ENCODE peak calls at places on chromosomes 12 and 14, in five cellular contexts. One of them, this sample, is unnamed.

GRCh38 chr14:40252817-40253447 is 820.7 kb upstream of the FBXO33 start:
- DNase-seq in HepG2: no peak
- DNase-seq in A549: no peak
- DNase-seq in SK-N-SH: no peak
- DNase-seq in GM23338: peak; percentile 64
- DNase-seq in this sample: no peak

GRCh38 chr12:1929985-1930815 is 11.7 kb upstream of the CACNA2D4 start:
- DNase-seq in HepG2: no peak
- DNase-seq in A549: no peak
- DNase-seq in SK-N-SH: peak; percentile 16
- DNase-seq in GM23338: no peak
- DNase-seq in this sample: no peak

GRCh38 chr14:80260649-80261048 is 49.3 kb upstream of the DIO2 start:
- DNase-seq in HepG2: no peak
- DNase-seq in A549: no peak
- DNase-seq in SK-N-SH: no peak
- DNase-seq in GM23338: no peak
- DNase-seq in this sample: no peak

GRCh38 chr12:105587237-105587636 is 256.7 kb downstream of the C12orf75 start:
- DNase-seq in HepG2: no peak
- DNase-seq in A549: no peak
- DNase-seq in SK-N-SH: no peak
- DNase-seq in GM23338: no peak
- DNase-seq in this sample: no peak

GRCh38 chr12:57149309-57149900 is 2.0 kb upstream of the LRP1-AS start:
- DNase-seq in HepG2: peak; percentile 27
- DNase-seq in A549: no peak
- DNase-seq in SK-N-SH: no peak
- DNase-seq in GM23338: no peak
- DNase-seq in this sample: no peak

GRCh38 chr14:90521121-90521929 is 124.5 kb downstream of the CALM1 start:
- DNase-seq in HepG2: no peak
- DNase-seq in A549: no peak
- DNase-seq in SK-N-SH: no peak
- DNase-seq in GM23338: no peak
- DNase-seq in this sample: no peak

GRCh38 chr12:107411792-107412535 is 273.6 kb upstream of the PWP1 start:
- DNase-seq in HepG2: no peak
- DNase-seq in A549: peak; percentile 71
- DNase-seq in SK-N-SH: no peak
- DNase-seq in GM23338: no peak
- DNase-seq in this sample: no peak

GRCh38 chr14:74400328-74400727 is 25.7 kb downstream of the SYNDIG1L start:
- DNase-seq in HepG2: no peak
- DNase-seq in A549: peak; percentile 22
- DNase-seq in SK-N-SH: no peak
- DNase-seq in GM23338: peak; percentile 73
- DNase-seq in this sample: no peak

GRCh38 chr12:114920828-114921579 is 237.0 kb upstream of the TBX3 start:
- DNase-seq in HepG2: no peak
- DNase-seq in A549: no peak
- DNase-seq in SK-N-SH: no peak
- DNase-seq in GM23338: no peak
- DNase-seq in this sample: no peak

GRCh38 chr12:101839324-101840283 is 8.8 kb upstream of the GNPTAB start:
- DNase-seq in HepG2: peak; percentile 64
- DNase-seq in A549: peak; percentile 69
- DNase-seq in SK-N-SH: peak; percentile 62
- DNase-seq in GM23338: peak; percentile 80
- DNase-seq in this sample: peak; percentile 57

GRCh38 chr14:36221097-36221496 is 44.6 kb upstream of the PTCSC3 start:
- DNase-seq in HepG2: no peak
- DNase-seq in A549: no peak
- DNase-seq in SK-N-SH: no peak
- DNase-seq in GM23338: peak; percentile 72
- DNase-seq in this sample: no peak

GRCh38 chr14:88914956-88915355 is 90.5 kb downstream of the TTC8 start:
- DNase-seq in HepG2: no peak
- DNase-seq in A549: no peak
- DNase-seq in SK-N-SH: no peak
- DNase-seq in GM23338: no peak
- DNase-seq in this sample: no peak

GRCh38 chr14:77436042-77436441 is 12.7 kb upstream of the NOXRED1 start:
- DNase-seq in HepG2: no peak
- DNase-seq in A549: no peak
- DNase-seq in SK-N-SH: no peak
- DNase-seq in GM23338: no peak
- DNase-seq in this sample: no peak

GRCh38 chr12:80598004-80598606 is 109.3 kb upstream of the MYF6 start:
- DNase-seq in HepG2: peak; percentile 20
- DNase-seq in A549: peak; percentile 52
- DNase-seq in SK-N-SH: no peak
- DNase-seq in GM23338: peak; percentile 59
- DNase-seq in this sample: peak; percentile 2

GRCh38 chr12:104175726-104176247 is 37.8 kb upstream of the NFYB start:
- DNase-seq in HepG2: no peak
- DNase-seq in A549: no peak
- DNase-seq in SK-N-SH: no peak
- DNase-seq in GM23338: no peak
- DNase-seq in this sample: no peak

GRCh38 chr12:92369643-92370042 is 224.0 kb upstream of the BTG1 start:
- DNase-seq in HepG2: no peak
- DNase-seq in A549: peak; percentile 36
- DNase-seq in SK-N-SH: peak; percentile 3
- DNase-seq in GM23338: no peak
- DNase-seq in this sample: no peak

GRCh38 chr14:87152701-87153100 is 840.3 kb downstream of the GALC start:
- DNase-seq in HepG2: no peak
- DNase-seq in A549: no peak
- DNase-seq in SK-N-SH: no peak
- DNase-seq in GM23338: no peak
- DNase-seq in this sample: no peak

GRCh38 chr12:47773062-47773857 is at the start of gene SLC48A1:
- DNase-seq in HepG2: peak; percentile 30
- DNase-seq in A549: peak; percentile 72
- DNase-seq in SK-N-SH: peak; percentile 97
- DNase-seq in GM23338: peak; percentile 86
- DNase-seq in this sample: no peak

GRCh38 chr12:639988-640387 is 23.3 kb downstream of the NINJ2 start:
- DNase-seq in HepG2: no peak
- DNase-seq in A549: no peak
- DNase-seq in SK-N-SH: no peak
- DNase-seq in GM23338: no peak
- DNase-seq in this sample: no peak

GRCh38 chr14:22319526-22320352 is 269.3 kb downstream of the DAD1 start:
- DNase-seq in HepG2: peak; percentile 80
- DNase-seq in A549: peak; percentile 73
- DNase-seq in SK-N-SH: peak; percentile 30
- DNase-seq in GM23338: peak; percentile 76
- DNase-seq in this sample: no peak

GRCh38 chr12:96457191-96457930 is 32.0 kb upstream of the CFAP54 start:
- DNase-seq in HepG2: no peak
- DNase-seq in A549: no peak
- DNase-seq in SK-N-SH: no peak
- DNase-seq in GM23338: peak; percentile 25
- DNase-seq in this sample: no peak

GRCh38 chr12:122785503-122785902 is 11.1 kb downstream of the CCDC62 start:
- DNase-seq in HepG2: no peak
- DNase-seq in A549: no peak
- DNase-seq in SK-N-SH: no peak
- DNase-seq in GM23338: no peak
- DNase-seq in this sample: no peak

GRCh38 chr12:115960868-115961802 is 316.4 kb downstream of the MED13L start:
- DNase-seq in HepG2: no peak
- DNase-seq in A549: no peak
- DNase-seq in SK-N-SH: no peak
- DNase-seq in GM23338: no peak
- DNase-seq in this sample: no peak

GRCh38 chr14:52350445-52350844 is 36.3 kb downstream of the PTGER2 start:
- DNase-seq in HepG2: no peak
- DNase-seq in A549: no peak
- DNase-seq in SK-N-SH: no peak
- DNase-seq in GM23338: no peak
- DNase-seq in this sample: no peak

GRCh38 chr14:49621114-49621881 is 699 bp downstream of the MGAT2 start:
- DNase-seq in HepG2: no peak
- DNase-seq in A549: peak; percentile 80
- DNase-seq in SK-N-SH: peak; percentile 76
- DNase-seq in GM23338: peak; percentile 76
- DNase-seq in this sample: no peak

GRCh38 chr12:53575502-53576264 is 50.5 kb downstream of the ATF7 start:
- DNase-seq in HepG2: no peak
- DNase-seq in A549: peak; percentile 63
- DNase-seq in SK-N-SH: no peak
- DNase-seq in GM23338: no peak
- DNase-seq in this sample: no peak
- TF ChIP-seq REST in HepG2: no peak
- TF ChIP-seq REST in A549: no peak
- TF ChIP-seq REST in SK-N-SH: no peak
- TF ChIP-seq REST in GM23338: no peak
- TF ChIP-seq REST in this sample: no peak

GRCh38 chr12:66144796-66145754 is 14.5 kb upstream of the LLPH start:
- DNase-seq in HepG2: peak; percentile 69
- DNase-seq in A549: peak; percentile 78
- DNase-seq in SK-N-SH: peak; percentile 39
- DNase-seq in GM23338: peak; percentile 81
- DNase-seq in this sample: peak; percentile 41
- TF ChIP-seq CTCF in HepG2: peak; percentile 66
- TF ChIP-seq CTCF in A549: peak; percentile 66
- TF ChIP-seq CTCF in SK-N-SH: peak; percentile 65
- TF ChIP-seq CTCF in GM23338: peak; percentile 81
- TF ChIP-seq CTCF in this sample: peak; percentile 61

GRCh38 chr12:29559194-29559593 is 61.7 kb upstream of the OVCH1 start:
- DNase-seq in HepG2: no peak
- DNase-seq in A549: no peak
- DNase-seq in SK-N-SH: no peak
- DNase-seq in GM23338: no peak
- DNase-seq in this sample: no peak

GRCh38 chr12:29564925-29565324 is 67.4 kb upstream of the OVCH1 start:
- DNase-seq in HepG2: no peak
- DNase-seq in A549: no peak
- DNase-seq in SK-N-SH: no peak
- DNase-seq in GM23338: no peak
- DNase-seq in this sample: no peak

GRCh38 chr12:29562167-29562776 is 64.8 kb upstream of the OVCH1 start:
- DNase-seq in HepG2: no peak
- DNase-seq in A549: no peak
- DNase-seq in SK-N-SH: no peak
- DNase-seq in GM23338: no peak
- DNase-seq in this sample: no peak

GRCh38 chr12:29563636-29564035 is 66.2 kb upstream of the OVCH1 start:
- DNase-seq in HepG2: no peak
- DNase-seq in A549: no peak
- DNase-seq in SK-N-SH: no peak
- DNase-seq in GM23338: no peak
- DNase-seq in this sample: no peak

DNA sequence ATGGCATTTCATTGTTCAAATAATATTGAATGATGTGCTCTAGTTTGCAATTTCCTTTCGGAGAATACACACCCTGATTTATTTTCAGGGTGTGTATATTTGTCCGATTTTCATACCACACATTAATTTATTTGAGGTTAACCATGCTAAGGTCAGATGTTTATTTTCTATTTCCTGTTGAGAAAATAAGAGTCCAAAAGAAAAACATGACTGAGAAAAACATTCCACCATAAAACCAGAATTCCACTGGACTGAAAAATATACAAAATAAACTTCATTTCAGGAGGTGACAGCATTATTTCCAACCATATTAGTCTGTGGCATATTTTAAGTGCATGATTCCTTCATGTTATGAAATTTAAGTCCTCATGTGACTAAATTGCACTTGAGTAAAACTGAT is 64.2 kb upstream of the OVCH1 start:
- DNase-seq in HepG2: no peak
- DNase-seq in A549: no peak
- DNase-seq in SK-N-SH: no peak
- DNase-seq in GM23338: no peak
- DNase-seq in this sample: no peak
- H3K27ac ChIP-seq in HepG2: no peak overlapping the region
- H3K27ac ChIP-seq in A549: no peak overlapping the region
- H3K27ac ChIP-seq in SK-N-SH: no peak overlapping the region
- H3K27ac ChIP-seq in GM23338: no peak overlapping the region
- H3K27ac ChIP-seq in this sample: no peak overlapping the region

GRCh38 chr14:53608369-53608768 is 348.3 kb downstream of the BMP4 start:
- DNase-seq in HepG2: no peak
- DNase-seq in A549: peak; percentile 79
- DNase-seq in SK-N-SH: no peak
- DNase-seq in GM23338: no peak
- DNase-seq in this sample: no peak

GRCh38 chr14:53609009-53609408 is 347.6 kb downstream of the BMP4 start:
- DNase-seq in HepG2: no peak
- DNase-seq in A549: no peak
- DNase-seq in SK-N-SH: no peak
- DNase-seq in GM23338: no peak
- DNase-seq in this sample: no peak

GRCh38 chr14:53610947-53611346 is 345.7 kb downstream of the BMP4 start:
- DNase-seq in HepG2: peak; percentile 41
- DNase-seq in A549: no peak
- DNase-seq in SK-N-SH: no peak
- DNase-seq in GM23338: no peak
- DNase-seq in this sample: no peak

GRCh38 chr14:53615254-53615653 is 341.4 kb downstream of the BMP4 start:
- DNase-seq in HepG2: peak; percentile 80
- DNase-seq in A549: no peak
- DNase-seq in SK-N-SH: no peak
- DNase-seq in GM23338: no peak
- DNase-seq in this sample: no peak

GRCh38 chr14:53613404-53614253 is 343.0 kb downstream of the BMP4 start:
- DNase-seq in HepG2: peak; percentile 100
- DNase-seq in A549: peak; percentile 97
- DNase-seq in SK-N-SH: no peak
- DNase-seq in GM23338: peak; percentile 19
- DNase-seq in this sample: peak; percentile 69
- TF ChIP-seq REST in HepG2: no peak
- TF ChIP-seq REST in A549: no peak
- TF ChIP-seq REST in SK-N-SH: no peak
- TF ChIP-seq REST in GM23338: no peak
- TF ChIP-seq REST in this sample: no peak

DNA sequence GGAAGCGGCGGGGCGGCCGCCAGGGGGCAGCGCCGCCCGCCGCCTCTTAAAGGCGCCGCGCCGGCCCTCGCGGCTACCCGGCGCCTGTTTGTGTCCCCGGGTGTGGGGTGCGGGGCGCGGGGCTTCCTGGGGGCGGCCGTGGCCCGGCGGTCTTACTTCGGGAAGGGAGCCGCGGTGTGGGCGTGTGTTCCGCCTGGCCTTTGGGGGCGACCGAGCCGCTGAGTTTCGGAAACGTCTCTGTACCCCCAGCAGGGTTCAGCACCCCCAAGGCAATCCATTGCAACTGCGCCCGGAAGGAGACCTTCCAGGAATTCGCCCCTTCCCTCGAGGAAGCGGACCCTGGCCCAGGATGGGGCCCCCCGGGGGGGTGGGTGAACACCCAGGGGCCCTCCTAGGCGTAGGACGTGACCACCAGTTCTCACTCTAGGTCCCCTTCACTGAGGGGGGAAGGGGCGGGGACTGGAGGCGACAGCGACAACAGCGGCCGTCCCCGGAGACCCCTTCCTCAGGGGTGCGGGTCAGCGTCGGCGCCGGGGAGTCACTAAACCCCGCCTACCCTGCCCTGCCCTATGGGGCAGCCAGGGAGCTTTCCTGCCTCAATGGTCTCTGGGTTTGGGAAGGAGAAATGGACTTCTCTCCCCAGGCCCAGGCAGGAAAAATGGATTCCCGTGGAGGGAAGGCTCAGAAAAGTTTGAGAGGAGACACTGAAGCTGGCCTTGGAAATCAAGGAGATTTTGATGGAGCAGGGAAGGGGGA is at the start of gene ITPK1:
- DNase-seq in HepG2: peak; percentile 24
- DNase-seq in A549: peak; percentile 58
- DNase-seq in SK-N-SH: peak; percentile 92
- DNase-seq in GM23338: peak; percentile 78
- DNase-seq in this sample: no peak
- TF ChIP-seq CTCF in HepG2: no peak
- TF ChIP-seq CTCF in A549: peak; percentile 81
- TF ChIP-seq CTCF in SK-N-SH: peak; percentile 35
- TF ChIP-seq CTCF in GM23338: peak; percentile 30
- TF ChIP-seq CTCF in this sample: peak; percentile 82